ENCODE peak calls at places on chromosomes 4 and X, in eight cellular contexts. One of them, this sample, is unnamed.

GRCh38 chrX:143726296-143726695 is 5.7 kb upstream of the SPANXN2 start:
- DNase-seq in C1 segment of cervical spinal cord: no peak
- DNase-seq in retinal pigment epithelial cell: no peak
- DNase-seq in smooth muscle cell of the brain vasculature: no peak
- DNase-seq in HL-60: no peak
- DNase-seq in spleen: no peak
- DNase-seq in neural crest cell: no peak
- DNase-seq in AG09319: no peak
- DNase-seq in this sample: no peak

GRCh38 chr4:70927502-70928139 is 25.5 kb downstream of the MOB1B start:
- DNase-seq in spleen: no peak
- DNase-seq in neural crest cell: no peak
- DNase-seq in AG09319: no peak
- DNase-seq in smooth muscle cell of the brain vasculature: no peak
- DNase-seq in HL-60: no peak
- DNase-seq in retinal pigment epithelial cell: no peak
- DNase-seq in C1 segment of cervical spinal cord: no peak
- DNase-seq in this sample: no peak

GRCh38 chrX:63349307-63349706 is 1.8 kb downstream of the SPIN4 start:
- DNase-seq in spleen: no peak
- DNase-seq in C1 segment of cervical spinal cord: no peak
- DNase-seq in HL-60: no peak
- DNase-seq in neural crest cell: no peak
- DNase-seq in retinal pigment epithelial cell: no peak
- DNase-seq in smooth muscle cell of the brain vasculature: no peak
- DNase-seq in AG09319: no peak
- DNase-seq in this sample: peak

GRCh38 chr4:180827610-180828009 is 1415.6 kb upstream of the TENM3 start:
- DNase-seq in spleen: no peak
- DNase-seq in smooth muscle cell of the brain vasculature: no peak
- DNase-seq in retinal pigment epithelial cell: no peak
- DNase-seq in HL-60: no peak
- DNase-seq in neural crest cell: no peak
- DNase-seq in C1 segment of cervical spinal cord: no peak
- DNase-seq in AG09319: no peak
- DNase-seq in this sample: peak

GRCh38 chr4:71187399-71188196 is 151.2 kb upstream of the SLC4A4 start:
- DNase-seq in HL-60: no peak
- DNase-seq in spleen: peak
- DNase-seq in C1 segment of cervical spinal cord: no peak
- DNase-seq in retinal pigment epithelial cell: no peak
- DNase-seq in neural crest cell: no peak
- DNase-seq in AG09319: no peak
- DNase-seq in smooth muscle cell of the brain vasculature: no peak
- DNase-seq in this sample: peak

GRCh38 chr4:24968992-24969391 is 56.1 kb upstream of the CCDC149 start:
- DNase-seq in retinal pigment epithelial cell: no peak
- DNase-seq in neural crest cell: no peak
- DNase-seq in smooth muscle cell of the brain vasculature: no peak
- DNase-seq in AG09319: no peak
- DNase-seq in C1 segment of cervical spinal cord: no peak
- DNase-seq in HL-60: no peak
- DNase-seq in spleen: no peak
- DNase-seq in this sample: no peak

GRCh38 chr4:91851456-91851855 is 452.3 kb upstream of the GRID2 start:
- DNase-seq in HL-60: no peak
- DNase-seq in smooth muscle cell of the brain vasculature: no peak
- DNase-seq in spleen: peak
- DNase-seq in AG09319: no peak
- DNase-seq in retinal pigment epithelial cell: no peak
- DNase-seq in neural crest cell: no peak
- DNase-seq in C1 segment of cervical spinal cord: no peak
- DNase-seq in this sample: no peak

GRCh38 chr4:93203708-93204107 is 624.8 kb upstream of the ATOH1 start:
- DNase-seq in neural crest cell: no peak
- DNase-seq in retinal pigment epithelial cell: no peak
- DNase-seq in AG09319: no peak
- DNase-seq in spleen: no peak
- DNase-seq in smooth muscle cell of the brain vasculature: no peak
- DNase-seq in HL-60: no peak
- DNase-seq in C1 segment of cervical spinal cord: no peak
- DNase-seq in this sample: no peak

GRCh38 chrX:50691820-50692219 is 122.2 kb downstream of the SHROOM4 start:
- DNase-seq in C1 segment of cervical spinal cord: no peak
- DNase-seq in neural crest cell: peak
- DNase-seq in retinal pigment epithelial cell: no peak
- DNase-seq in HL-60: no peak
- DNase-seq in spleen: no peak
- DNase-seq in AG09319: no peak
- DNase-seq in smooth muscle cell of the brain vasculature: no peak
- DNase-seq in this sample: peak

GRCh38 chr4:142331646-142332045 is 514.5 kb downstream of the INPP4B start:
- DNase-seq in HL-60: no peak
- DNase-seq in neural crest cell: no peak
- DNase-seq in smooth muscle cell of the brain vasculature: no peak
- DNase-seq in C1 segment of cervical spinal cord: no peak
- DNase-seq in retinal pigment epithelial cell: peak
- DNase-seq in AG09319: peak
- DNase-seq in spleen: no peak
- DNase-seq in this sample: peak

GRCh38 chrX:136468391-136469103 is 19.2 kb upstream of the BRS3 start:
- DNase-seq in neural crest cell: no peak
- DNase-seq in retinal pigment epithelial cell: no peak
- DNase-seq in HL-60: no peak
- DNase-seq in AG09319: no peak
- DNase-seq in smooth muscle cell of the brain vasculature: no peak
- DNase-seq in spleen: no peak
- DNase-seq in C1 segment of cervical spinal cord: no peak
- DNase-seq in this sample: no peak

GRCh38 chr4:141686146-141686775 is 49.9 kb downstream of the IL15 start:
- DNase-seq in AG09319: no peak
- DNase-seq in neural crest cell: no peak
- DNase-seq in smooth muscle cell of the brain vasculature: no peak
- DNase-seq in HL-60: no peak
- DNase-seq in retinal pigment epithelial cell: no peak
- DNase-seq in spleen: no peak
- DNase-seq in C1 segment of cervical spinal cord: no peak
- DNase-seq in this sample: peak

GRCh38 chr4:177384856-177385396 is 57.3 kb downstream of the AGA start:
- DNase-seq in retinal pigment epithelial cell: no peak
- DNase-seq in C1 segment of cervical spinal cord: no peak
- DNase-seq in smooth muscle cell of the brain vasculature: no peak
- DNase-seq in AG09319: no peak
- DNase-seq in spleen: no peak
- DNase-seq in HL-60: no peak
- DNase-seq in neural crest cell: no peak
- DNase-seq in this sample: no peak

GRCh38 chr4:54439831-54440243 is 210.7 kb downstream of the PDGFRA start:
- DNase-seq in HL-60: peak
- DNase-seq in retinal pigment epithelial cell: peak
- DNase-seq in spleen: no peak
- DNase-seq in smooth muscle cell of the brain vasculature: peak
- DNase-seq in C1 segment of cervical spinal cord: no peak
- DNase-seq in AG09319: peak
- DNase-seq in neural crest cell: no peak
- DNase-seq in this sample: peak